ENCODE peak calls at places on chromosomes 5 and 9, in four cellular contexts. One of them, this sample, is unnamed.

GRCh38 chr9:93473411-93473810 is 20.0 kb upstream of the FAM120AOS start:
- DNase-seq in AG10803: peak; percentile 64
- DNase-seq in stimulated activated CD4-positive, alpha-beta T cell treated with anti-CD3 and anti-CD28 coated beads, TNF-alpha, amount 100 ng/mL, for 24 hours: no peak
- DNase-seq in MCF 10A: peak; percentile 86
- DNase-seq in this sample: no peak

GRCh38 chr5:62538017-62538942 is 40.3 kb upstream of the LRRC70 start:
- DNase-seq in AG10803: peak; percentile 38
- DNase-seq in MCF 10A: peak; percentile 78
- DNase-seq in stimulated activated CD4-positive, alpha-beta T cell treated with anti-CD3 and anti-CD28 coated beads, TNF-alpha, amount 100 ng/mL, for 24 hours: no peak
- DNase-seq in this sample: no peak

GRCh38 chr5:135501965-135502364 is 33.8 kb downstream of the NEUROG1 start:
- DNase-seq in AG10803: no peak
- DNase-seq in stimulated activated CD4-positive, alpha-beta T cell treated with anti-CD3 and anti-CD28 coated beads, TNF-alpha, amount 100 ng/mL, for 24 hours: no peak
- DNase-seq in MCF 10A: no peak
- DNase-seq in this sample: no peak

GRCh38 chr9:128214571-128215490 is 11.7 kb downstream of the DNM1 start:
- DNase-seq in MCF 10A: no peak
- DNase-seq in AG10803: peak; percentile 24
- DNase-seq in stimulated activated CD4-positive, alpha-beta T cell treated with anti-CD3 and anti-CD28 coated beads, TNF-alpha, amount 100 ng/mL, for 24 hours: no peak
- DNase-seq in this sample: no peak

GRCh38 chr5:112472614-112473013 is 53.5 kb upstream of the EPB41L4A start:
- DNase-seq in AG10803: no peak
- DNase-seq in MCF 10A: no peak
- DNase-seq in stimulated activated CD4-positive, alpha-beta T cell treated with anti-CD3 and anti-CD28 coated beads, TNF-alpha, amount 100 ng/mL, for 24 hours: no peak
- DNase-seq in this sample: no peak

GRCh38 chr9:93644397-93645088 is 68.2 kb downstream of the PHF2 start:
- DNase-seq in stimulated activated CD4-positive, alpha-beta T cell treated with anti-CD3 and anti-CD28 coated beads, TNF-alpha, amount 100 ng/mL, for 24 hours: no peak
- DNase-seq in AG10803: no peak
- DNase-seq in MCF 10A: no peak
- DNase-seq in this sample: no peak

GRCh38 chr5:9774472-9775079 is 144.4 kb upstream of the TAS2R1 start:
- DNase-seq in stimulated activated CD4-positive, alpha-beta T cell treated with anti-CD3 and anti-CD28 coated beads, TNF-alpha, amount 100 ng/mL, for 24 hours: no peak
- DNase-seq in AG10803: peak; percentile 85
- DNase-seq in MCF 10A: peak; percentile 55
- DNase-seq in this sample: peak; percentile 67

GRCh38 chr9:127557466-127557869 is 54.6 kb upstream of the STXBP1 start:
- DNase-seq in stimulated activated CD4-positive, alpha-beta T cell treated with anti-CD3 and anti-CD28 coated beads, TNF-alpha, amount 100 ng/mL, for 24 hours: no peak
- DNase-seq in AG10803: peak; percentile 62
- DNase-seq in MCF 10A: peak; percentile 56
- DNase-seq in this sample: no peak

GRCh38 chr9:18720691-18721090 is 246.7 kb downstream of the ADAMTSL1 start:
- DNase-seq in MCF 10A: no peak
- DNase-seq in stimulated activated CD4-positive, alpha-beta T cell treated with anti-CD3 and anti-CD28 coated beads, TNF-alpha, amount 100 ng/mL, for 24 hours: no peak
- DNase-seq in AG10803: peak; percentile 86
- DNase-seq in this sample: no peak

GRCh38 chr9:90882991-90883600 is 81.5 kb downstream of the SYK start:
- DNase-seq in stimulated activated CD4-positive, alpha-beta T cell treated with anti-CD3 and anti-CD28 coated beads, TNF-alpha, amount 100 ng/mL, for 24 hours: no peak
- DNase-seq in AG10803: no peak
- DNase-seq in MCF 10A: no peak
- DNase-seq in this sample: no peak

GRCh38 chr9:31140316-31140715 is 1244.1 kb upstream of the ACO1 start:
- DNase-seq in MCF 10A: peak; percentile 30
- DNase-seq in AG10803: no peak
- DNase-seq in stimulated activated CD4-positive, alpha-beta T cell treated with anti-CD3 and anti-CD28 coated beads, TNF-alpha, amount 100 ng/mL, for 24 hours: no peak
- DNase-seq in this sample: peak; percentile 41

GRCh38 chr9:136882109-136882946 is 4.0 kb upstream of the TRAF2 start:
- DNase-seq in MCF 10A: peak; percentile 96
- DNase-seq in AG10803: peak; percentile 61
- DNase-seq in stimulated activated CD4-positive, alpha-beta T cell treated with anti-CD3 and anti-CD28 coated beads, TNF-alpha, amount 100 ng/mL, for 24 hours: peak; percentile 81
- DNase-seq in this sample: peak; percentile 91

GRCh38 chr5:1548702-1549523 is 25.2 kb upstream of the LPCAT1 start:
- DNase-seq in stimulated activated CD4-positive, alpha-beta T cell treated with anti-CD3 and anti-CD28 coated beads, TNF-alpha, amount 100 ng/mL, for 24 hours: no peak
- DNase-seq in MCF 10A: no peak
- DNase-seq in AG10803: no peak
- DNase-seq in this sample: no peak

GRCh38 chr9:137619240-137620090 is 660 bp downstream of the EHMT1 start:
- DNase-seq in AG10803: peak; percentile 49
- DNase-seq in MCF 10A: peak; percentile 39
- DNase-seq in stimulated activated CD4-positive, alpha-beta T cell treated with anti-CD3 and anti-CD28 coated beads, TNF-alpha, amount 100 ng/mL, for 24 hours: no peak
- DNase-seq in this sample: peak; percentile 65

GRCh38 chr9:128481561-128481960 is 23.0 kb upstream of the GLE1 start:
- DNase-seq in AG10803: no peak
- DNase-seq in MCF 10A: no peak
- DNase-seq in stimulated activated CD4-positive, alpha-beta T cell treated with anti-CD3 and anti-CD28 coated beads, TNF-alpha, amount 100 ng/mL, for 24 hours: no peak
- DNase-seq in this sample: no peak

GRCh38 chr5:142385194-142385593 is 60.4 kb upstream of the SPRY4 start:
- DNase-seq in stimulated activated CD4-positive, alpha-beta T cell treated with anti-CD3 and anti-CD28 coated beads, TNF-alpha, amount 100 ng/mL, for 24 hours: no peak
- DNase-seq in AG10803: peak; percentile 83
- DNase-seq in MCF 10A: no peak
- DNase-seq in this sample: no peak

GRCh38 chr5:122078116-122078865 is at the start of gene LOX:
- DNase-seq in MCF 10A: peak; percentile 96
- DNase-seq in stimulated activated CD4-positive, alpha-beta T cell treated with anti-CD3 and anti-CD28 coated beads, TNF-alpha, amount 100 ng/mL, for 24 hours: no peak
- DNase-seq in AG10803: peak; percentile 99
- DNase-seq in this sample: peak; percentile 39

GRCh38 chr9:124770359-124771020 is 621 bp downstream of the NR6A1 start:
- DNase-seq in AG10803: no peak
- DNase-seq in stimulated activated CD4-positive, alpha-beta T cell treated with anti-CD3 and anti-CD28 coated beads, TNF-alpha, amount 100 ng/mL, for 24 hours: no peak
- DNase-seq in MCF 10A: no peak
- DNase-seq in this sample: peak; percentile 62

GRCh38 chr5:54895816-54896341 is 89.5 kb downstream of the ESM1 start:
- DNase-seq in MCF 10A: peak; percentile 73
- DNase-seq in AG10803: peak; percentile 74
- DNase-seq in stimulated activated CD4-positive, alpha-beta T cell treated with anti-CD3 and anti-CD28 coated beads, TNF-alpha, amount 100 ng/mL, for 24 hours: no peak
- DNase-seq in this sample: peak; percentile 82

GRCh38 chr9:137050570-137050969 is 3.3 kb downstream of the ENTPD2 start:
- DNase-seq in AG10803: no peak
- DNase-seq in stimulated activated CD4-positive, alpha-beta T cell treated with anti-CD3 and anti-CD28 coated beads, TNF-alpha, amount 100 ng/mL, for 24 hours: no peak
- DNase-seq in MCF 10A: no peak
- DNase-seq in this sample: peak; percentile 52

GRCh38 chr5:11182441-11183080 is 421.5 kb upstream of the DAP start:
- DNase-seq in MCF 10A: peak; percentile 50
- DNase-seq in AG10803: peak; percentile 50
- DNase-seq in stimulated activated CD4-positive, alpha-beta T cell treated with anti-CD3 and anti-CD28 coated beads, TNF-alpha, amount 100 ng/mL, for 24 hours: no peak
- DNase-seq in this sample: peak; percentile 83

This sample was measured in DMS53.